ENCODE peak calls at places on chromosome 14, in nine cellular contexts. O is esophagus squamous epithelium, F is Panc1, P is Caco-2, Q is right atrium auricular region, R is HCT116, A is breast epithelium, H is stomach, Z is cardiac muscle cell. N is an unnamed sample.

GRCh38 chr14:93891756-93892504 is 35.2 kb upstream of the FAM181A start:
- DNase-seq in O (no peak), F (no peak), P (no peak), Q (no peak), R (no peak), A (no peak), H (no peak), Z (no peak), N (no peak)

GRCh38 chr14:102606296-102606695 is 13.8 kb downstream of the RCOR1 start:
- DNase-seq in O (no peak), F (no peak), P (no peak), Q (no peak), R (no peak), A (no peak), H (no peak), Z (no peak), N (no peak)

GRCh38 chr14:32298346-32298745 is 30.8 kb upstream of the AKAP6 start:
- DNase-seq in O (no peak), F (no peak), P (no peak), Q (no peak), R (no peak), A (no peak), H (no peak), Z (no peak), N (no peak)

GRCh38 chr14:22994762-22995275 is 12.5 kb upstream of the AJUBA start:
- DNase-seq in O (no peak), F (no peak), P (peak; percentile 56), Q (no peak), R (no peak), A (peak; percentile 75), H (no peak), Z (peak; percentile 49), N (peak; percentile 59)

GRCh38 chr14:105477659-105478623 is 3.3 kb downstream of the CRIP2 start:
- DNase-seq in O (peak; percentile 35), F (no peak), P (no peak), Q (no peak), R (no peak), A (no peak), H (no peak), Z (no peak), N (no peak)

GRCh38 chr14:92500491-92500941 is 13.1 kb upstream of the RIN3 start:
- DNase-seq in O (no peak), F (no peak), P (no peak), Q (no peak), R (no peak), A (peak; percentile 76), H (no peak), Z (no peak), N (no peak)

GRCh38 chr14:69129264-69129880 is 23.5 kb downstream of the DCAF5 start:
- DNase-seq in O (no peak), F (peak; percentile 69), P (peak; percentile 72), Q (peak; percentile 73), R (peak; percentile 52), A (no peak), H (peak; percentile 76), Z (peak; percentile 89), N (peak; percentile 77)

GRCh38 chr14:86501611-86502010 is 971.7 kb downstream of the FLRT2 start:
- DNase-seq in O (no peak), F (no peak), P (no peak), Q (no peak), R (no peak), A (no peak), H (no peak), Z (no peak), N (no peak)

GRCh38 chr14:79111963-79112362 is 941.8 kb downstream of the NRXN3 start:
- DNase-seq in O (no peak), F (no peak), P (no peak), Q (no peak), R (no peak), A (no peak), H (no peak), Z (no peak), N (no peak)

DNA sequence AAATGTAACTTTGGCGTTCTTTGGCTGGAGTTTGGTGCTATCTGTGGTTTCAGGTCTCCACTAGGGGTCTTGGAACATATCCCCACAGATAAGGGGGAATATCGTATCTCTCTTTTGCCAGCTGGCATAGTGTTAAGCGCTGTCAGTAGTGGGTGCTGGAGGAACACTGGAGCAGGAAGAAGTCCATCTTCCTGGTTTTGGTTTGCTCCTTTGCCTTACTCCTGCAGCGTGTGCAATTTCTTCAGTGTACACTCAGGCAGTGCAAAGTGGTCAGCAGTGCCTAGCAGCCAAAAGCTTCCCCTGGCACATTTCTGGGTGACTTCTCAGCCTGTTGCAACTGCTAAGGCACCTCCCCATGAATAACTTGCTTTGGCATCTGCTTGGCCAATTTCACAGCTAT is 11.7 kb upstream of the RIPK3 start:
- DNase-seq in O (no peak), F (no peak), P (no peak), Q (no peak), R (no peak), A (no peak), H (no peak), Z (no peak), N (no peak)
- H3K4me1 ChIP-seq in O (no peaks in the 10 kb centered on the region), F (no peaks in the 10 kb centered on the region), P (peaks cover 4% of the 10 kb centered on the region), Q (no peaks in the 10 kb centered on the region), R (peaks cover 5% of the 10 kb centered on the region), A (no peaks in the 10 kb centered on the region), H (peaks cover 5% of the 10 kb centered on the region), Z (no peaks in the 10 kb centered on the region), N (no peaks in the 10 kb centered on the region)

DNA sequence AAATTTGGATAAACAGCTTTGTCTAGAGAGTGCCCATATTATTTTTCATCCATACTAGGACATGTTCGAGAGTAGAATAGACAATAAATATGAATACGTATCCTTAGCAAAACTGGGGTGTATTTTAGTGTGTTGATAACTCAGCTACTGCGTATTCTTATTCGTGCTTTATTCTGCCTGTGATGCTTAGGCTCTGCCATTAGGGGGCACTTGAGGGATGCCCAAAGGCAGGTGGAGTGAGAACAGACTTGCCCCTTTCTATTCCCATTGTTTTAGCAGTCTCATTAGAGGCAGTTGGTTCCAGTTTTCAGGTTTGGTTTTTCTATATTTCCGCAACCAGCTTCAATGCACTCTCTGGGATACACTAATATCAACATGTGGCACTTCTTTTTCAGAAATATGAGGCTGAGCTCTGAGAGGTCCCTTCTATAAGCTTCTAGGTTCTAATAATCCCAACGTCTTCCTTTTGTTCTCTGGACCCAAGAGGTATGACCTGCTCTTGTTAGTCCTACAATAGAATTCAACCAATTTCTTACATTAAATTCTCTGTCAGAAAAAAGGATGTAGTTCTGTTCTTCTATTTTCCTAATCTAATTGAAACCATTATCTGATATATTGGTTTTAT is 985.7 kb upstream of the FBXO33 start:
- DNase-seq in O (no peak), F (no peak), P (peak; percentile 55), Q (no peak), R (peak; percentile 29), A (no peak), H (peak; percentile 25), Z (peak; percentile 65), N (peak; percentile 19)
- TF ChIP-seq CTCF in O (peak; percentile 13), F (peak; percentile 69), P (peak; percentile 66), Q (no peak), R (peak; percentile 15), A (peak; percentile 26), H (peak; percentile 24), Z (peak; percentile 40), N (peak; percentile 62)

GRCh38 chr14:20428010-20428365 is 8.0 kb downstream of the KLHL33 start:
- DNase-seq in O (no peak), F (no peak), P (no peak), Q (no peak), R (no peak), A (no peak), H (no peak), Z (no peak), N (no peak)

GRCh38 chr14:20422886-20423285 is 9.6 kb upstream of the TEP1 start:
- DNase-seq in O (no peak), F (no peak), P (no peak), Q (no peak), R (no peak), A (no peak), H (no peak), Z (no peak), N (no peak)

GRCh38 chr14:20429801-20430669 is 5.9 kb downstream of the KLHL33 start:
- DNase-seq in O (no peak), F (no peak), P (no peak), Q (no peak), R (no peak), A (no peak), H (peak; percentile 87), Z (no peak), N (no peak)

GRCh38 chr14:20427231-20428009 is 8.5 kb downstream of the KLHL33 start:
- DNase-seq in O (no peak), F (no peak), P (no peak), Q (no peak), R (peak; percentile 13), A (no peak), H (no peak), Z (no peak), N (no peak)

GRCh38 chr14:20428802-20429201 is 7.2 kb downstream of the KLHL33 start:
- DNase-seq in O (no peak), F (no peak), P (no peak), Q (no peak), R (no peak), A (no peak), H (no peak), Z (no peak), N (peak; percentile 21)
- H3K4me1 ChIP-seq in O (no peaks in the 10 kb centered on the region), F (no peaks in the 10 kb centered on the region), P (peaks cover 22% of the 10 kb centered on the region), Q (peaks cover 9% of the 10 kb centered on the region), R (peaks cover 13% of the 10 kb centered on the region), A (no peaks in the 10 kb centered on the region), H (no peaks in the 10 kb centered on the region), Z (no peaks in the 10 kb centered on the region), N (no peaks in the 10 kb centered on the region)

DNA sequence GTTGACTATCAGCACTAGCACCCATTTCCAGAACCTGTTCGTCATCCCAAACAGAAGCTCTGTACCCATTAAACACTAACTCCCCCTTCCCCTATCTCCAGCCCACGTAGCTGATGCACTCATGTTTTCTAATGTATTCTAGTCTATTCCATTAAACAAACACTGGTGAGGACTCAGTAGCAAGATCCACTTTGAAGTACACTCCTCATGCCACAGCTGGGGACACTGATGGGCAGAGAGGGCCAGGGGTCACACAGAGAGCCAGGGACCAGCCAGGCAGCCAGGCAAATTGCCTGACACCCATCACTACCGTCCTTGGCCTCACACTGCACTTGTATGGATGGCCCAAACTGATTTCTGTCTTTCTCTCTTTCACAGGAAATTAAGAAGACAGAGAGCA is 269.9 kb upstream of the DIO3 start:
- DNase-seq in O (no peak), F (no peak), P (no peak), Q (no peak), R (no peak), A (no peak), H (no peak), Z (no peak), N (no peak)
- TF ChIP-seq CTCF in O (no peak), F (no peak), P (no peak), Q (no peak), R (no peak), A (no peak), H (no peak), Z (no peak), N (no peak)

DNA sequence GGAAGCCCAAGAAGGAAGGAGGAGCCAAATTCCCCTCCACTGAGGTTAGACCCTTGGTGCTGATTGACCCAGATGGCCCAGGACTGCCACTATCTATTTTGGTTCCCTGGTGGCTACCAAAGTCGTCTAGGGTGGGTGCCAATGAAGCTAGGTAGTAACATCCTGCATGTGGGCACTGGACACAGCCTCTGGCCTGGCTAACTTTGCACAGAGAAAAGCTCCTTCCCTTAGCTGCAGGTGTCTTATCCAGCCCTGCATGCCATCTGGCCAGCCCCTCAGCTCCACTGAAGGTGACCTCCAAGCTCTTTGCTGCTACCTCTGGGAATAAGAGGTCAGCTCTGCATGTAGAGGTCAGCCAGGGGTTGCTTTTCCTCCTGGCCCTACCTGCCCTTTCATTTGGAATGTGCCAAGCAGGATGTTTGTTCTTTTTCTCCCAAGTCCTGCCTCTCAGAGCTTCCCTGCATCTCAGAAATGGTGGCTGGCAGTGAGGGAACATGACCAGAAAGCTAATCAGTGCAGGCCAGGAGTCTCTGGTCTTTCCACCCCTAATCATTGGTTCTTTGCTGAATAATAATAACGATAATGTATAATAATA is 34.0 kb downstream of the JDP2 start:
- DNase-seq in O (no peak), F (no peak), P (no peak), Q (no peak), R (no peak), A (no peak), H (peak; percentile 47), Z (no peak), N (no peak)
- H3K4me1 ChIP-seq in O (peaks cover 13% of the 10 kb centered on the region), F (no peaks in the 10 kb centered on the region), P (peaks cover 6% of the 10 kb centered on the region), Q (peaks cover 57% of the 10 kb centered on the region), R (no peaks in the 10 kb centered on the region), A (no peaks in the 10 kb centered on the region), H (peaks cover 15% of the 10 kb centered on the region), Z (peaks cover 6% of the 10 kb centered on the region), N (no peaks in the 10 kb centered on the region)

N was measured in BE2C.